ENCODE peak calls at places on chromosome 7, in nine cellular contexts. V is SHP77; M is activated CD8-positive, alpha-beta memory T cell treated with anti-CD3 and anti-CD28 coated beads for 24 hours; A is Calu3; T is mammary epithelial cell; N is globus pallidus; X is NCI-H2081 treated with DMSO at 0.1 percent for 48 hours; Q is CD8-positive, alpha-beta memory T cell; C is activated naive CD4-positive, alpha-beta T cell treated with Interleukin-2 at 50 U/mL for 16 hours. B is an unnamed sample.

GRCh38 chr7:132655071-132655761 is 78.9 kb upstream of the PLXNA4 start:
- DNase-seq in V (no peak), M (peak), A (no peak), T (no peak), N (peak), X (no peak), Q (no peak), C (peak), B (peak)

GRCh38 chr7:29991937-29992336 is 2.3 kb upstream of the SCRN1 start:
- DNase-seq in V (no peak), M (no peak), A (no peak), T (no peak), N (no peak), X (no peak), Q (no peak), C (no peak), B (no peak)

GRCh38 chr7:20928022-20928421 is 141.3 kb upstream of the SP8 start:
- DNase-seq in V (no peak), M (no peak), A (no peak), T (no peak), N (no peak), X (no peak), Q (no peak), C (no peak), B (no peak)

GRCh38 chr7:106167439-106168136 is 55.5 kb upstream of the SYPL1 start:
- DNase-seq in V (no peak), M (no peak), A (no peak), T (no peak), N (no peak), X (no peak), Q (no peak), C (no peak), B (no peak)

GRCh38 chr7:100957832-100958421 is 8.6 kb downstream of the MUC3A start:
- DNase-seq in V (no peak), M (no peak), A (no peak), T (peak), N (no peak), X (no peak), Q (no peak), C (no peak), B (no peak)

GRCh38 chr7:131363719-131364118 is 36.0 kb downstream of the MKLN1 start:
- DNase-seq in V (no peak), M (no peak), A (no peak), T (no peak), N (no peak), X (no peak), Q (no peak), C (no peak), B (no peak)

GRCh38 chr7:51995780-51996179 is 679.2 kb upstream of the COBL start:
- DNase-seq in V (no peak), M (no peak), A (no peak), T (no peak), N (no peak), X (no peak), Q (no peak), C (no peak), B (no peak)

GRCh38 chr7:129494041-129494440 is 8.3 kb upstream of the SMKR1 start:
- DNase-seq in V (no peak), M (no peak), A (no peak), T (peak), N (no peak), X (no peak), Q (no peak), C (no peak), B (no peak)

GRCh38 chr7:69994218-69994617 is 395.9 kb downstream of the AUTS2 start:
- DNase-seq in V (no peak), M (no peak), A (no peak), T (no peak), N (no peak), X (no peak), Q (no peak), C (no peak), B (no peak)

GRCh38 chr7:138258194-138258554 is 181.9 kb downstream of the AKR1D1 start:
- DNase-seq in V (no peak), M (no peak), A (no peak), T (no peak), N (no peak), X (no peak), Q (no peak), C (no peak), B (no peak)